ENCODE peak calls at places on chromosomes 6 and 20, in six cellular contexts. M, G, A, R, D and U are unnamed samples.
A peak's percentile ranks its signal among the peaks of the same experiment; 100 is the strongest.

GRCh38 chr20:60964911-60965310 is 287.1 kb upstream of the CDH4 start:
- ATAC-seq in R (no peak), D (no peak), M (no peak), G (no peak), A (no peak), U (no peak)

GRCh38 chr20:56439784-56440291 is 27.8 kb downstream of the CASS4 start:
- ATAC-seq in R (peak; percentile 76), G (peak; percentile 86), D (no peak), M (no peak), A (no peak), U (peak; percentile 92)

GRCh38 chr20:10443936-10444335 is 8.8 kb downstream of the SLX4IP start:
- ATAC-seq in M (no peak), A (no peak), G (no peak), R (no peak), D (no peak), U (no peak)

GRCh38 chr6:141041596-141042087 is 1091.1 kb upstream of the GJE1 start:
- ATAC-seq in R (peak; percentile 52), M (no peak), D (no peak), A (no peak), G (no peak), U (no peak)

GRCh38 chr6:47621838-47622449 is 76.4 kb upstream of the ADGRF4 start:
- ATAC-seq in A (no peak), R (no peak), G (no peak), M (no peak), D (no peak), U (no peak)

GRCh38 chr6:128569737-128570438 is 49.5 kb upstream of the PTPRK start:
- ATAC-seq in M (peak; percentile 92), A (peak; percentile 64), R (no peak), G (peak; percentile 98), D (no peak), U (no peak)

GRCh38 chr20:17859616-17860232 is 108.9 kb downstream of the SNX5 start:
- ATAC-seq in M (no peak), R (peak; percentile 75), A (peak; percentile 63), G (no peak), D (no peak), U (no peak)

GRCh38 chr20:41664584-41664983 is 46.4 kb upstream of the CHD6 start:
- ATAC-seq in A (no peak), M (peak; percentile 80), R (no peak), D (peak; percentile 98), G (no peak), U (no peak)

GRCh38 chr20:32589769-32590168 is 4.6 kb upstream of the NOL4L start:
- ATAC-seq in D (no peak), M (no peak), A (no peak), G (no peak), R (no peak), U (no peak)

GRCh38 chr6:80488190-80488589 is 381.7 kb downstream of the BCKDHB start:
- ATAC-seq in A (no peak), R (no peak), M (no peak), D (no peak), G (no peak), U (no peak)

GRCh38 chr6:169816054-169816453 is 64.6 kb downstream of the ERMARD start:
- ATAC-seq in A (no peak), R (no peak), G (no peak), D (no peak), M (no peak), U (no peak)

GRCh38 chr6:89706121-89706520 is 67.6 kb upstream of the LYRM2 start:
- ATAC-seq in G (no peak), M (no peak), D (no peak), R (no peak), A (no peak), U (no peak)

GRCh38 chr6:11030904-11031303 is 13.2 kb downstream of the ELOVL2 start:
- ATAC-seq in R (no peak), M (no peak), G (no peak), A (no peak), D (no peak), U (no peak)
- H3K4me3 ChIP-seq in R (no peak overlapping the region), M (no peak overlapping the region), G (no peak overlapping the region), A (no peak overlapping the region), D (no peak overlapping the region), U (no peak overlapping the region)

DNA sequence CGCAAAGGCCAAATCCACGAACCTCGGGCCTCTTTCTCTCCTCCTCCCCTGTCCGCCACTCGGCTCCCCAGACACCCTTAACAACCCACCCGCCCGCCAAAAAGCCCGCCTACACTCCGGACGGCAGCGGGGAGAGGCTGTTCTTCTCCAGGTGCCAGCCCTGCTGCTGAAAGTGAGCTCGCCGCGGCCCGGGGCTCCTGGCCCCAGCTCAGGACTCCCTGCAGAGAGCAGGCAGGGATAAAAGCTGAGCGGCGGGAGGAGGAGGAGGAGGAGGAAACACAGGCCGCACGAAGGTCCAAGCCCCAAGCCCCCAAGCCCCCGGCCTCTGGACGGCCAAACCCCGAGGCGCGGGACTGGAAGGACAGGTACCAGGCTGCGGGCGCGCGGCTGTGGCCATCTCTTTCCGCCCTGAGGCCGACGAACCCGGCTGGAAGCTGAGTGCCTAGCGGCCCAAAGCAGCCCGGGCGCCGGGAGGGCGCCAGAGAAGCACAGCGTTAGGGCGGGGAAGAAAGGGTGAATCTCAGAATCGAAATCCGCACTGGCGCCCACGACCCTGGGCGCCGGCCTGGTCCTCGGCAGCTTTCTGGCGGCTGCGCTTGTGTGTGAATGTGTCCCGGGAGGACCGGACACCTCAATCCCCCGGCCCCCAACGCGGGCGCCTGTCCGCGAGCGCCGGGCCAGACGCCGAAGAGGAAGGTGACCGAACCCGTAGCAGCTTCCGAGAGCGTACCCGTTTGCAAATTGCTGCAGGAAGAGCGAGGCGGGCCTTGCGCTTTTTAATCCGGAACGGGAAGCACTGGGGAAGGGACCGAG is 3.2 kb downstream of the NRN1 start:
- ATAC-seq in A (no peak), D (no peak), G (peak; percentile 45), M (no peak), R (no peak), U (no peak)
- H3K4me3 ChIP-seq in A (no peak overlapping the region), D (no peak overlapping the region), G (no peak overlapping the region), M (no peak overlapping the region), R (peak overlapping the region; percentile 54), U (peak overlapping the region; percentile 54)

GRCh38 chr6:3587660-3588059 is 130.8 kb upstream of the SLC22A23 start:
- ATAC-seq in G (no peak), A (no peak), R (no peak), M (no peak), D (no peak), U (no peak)

GRCh38 chr6:3581469-3581868 is 124.6 kb upstream of the SLC22A23 start:
- ATAC-seq in A (no peak), R (no peak), G (no peak), D (no peak), M (no peak), U (no peak)

GRCh38 chr6:3579652-3580051 is 122.8 kb upstream of the SLC22A23 start:
- ATAC-seq in D (peak; percentile 59), A (no peak), G (no peak), M (no peak), R (no peak), U (no peak)

GRCh38 chr6:3585320-3585935 is 128.6 kb upstream of the SLC22A23 start:
- ATAC-seq in A (no peak), G (peak; percentile 76), D (no peak), R (no peak), M (no peak), U (no peak)

DNA sequence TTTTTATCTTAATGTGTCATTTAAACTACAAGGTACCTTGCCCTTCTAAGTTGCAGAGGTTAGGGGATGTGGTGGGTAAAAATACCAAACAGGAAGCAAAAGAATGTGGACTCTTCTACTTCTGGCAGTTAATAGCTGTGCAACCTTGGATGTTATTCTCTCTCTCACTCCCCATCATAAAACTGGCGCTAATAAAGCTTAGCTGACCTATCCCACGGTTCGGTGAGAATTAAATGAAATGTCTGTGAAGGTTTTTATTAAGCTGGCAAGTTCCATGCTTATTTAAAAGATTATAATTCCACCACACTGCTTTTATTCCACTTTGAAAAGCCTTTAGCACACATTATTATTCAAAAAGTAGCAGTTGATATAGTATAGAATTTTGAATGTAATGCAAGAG is 127.8 kb upstream of the SLC22A23 start:
- ATAC-seq in G (no peak), M (no peak), A (no peak), R (no peak), D (no peak), U (no peak)
- H3K4me3 ChIP-seq in G (no peak overlapping the region), M (no peak overlapping the region), A (no peak overlapping the region), R (no peak overlapping the region), D (no peak overlapping the region), U (no peak overlapping the region)

DNA sequence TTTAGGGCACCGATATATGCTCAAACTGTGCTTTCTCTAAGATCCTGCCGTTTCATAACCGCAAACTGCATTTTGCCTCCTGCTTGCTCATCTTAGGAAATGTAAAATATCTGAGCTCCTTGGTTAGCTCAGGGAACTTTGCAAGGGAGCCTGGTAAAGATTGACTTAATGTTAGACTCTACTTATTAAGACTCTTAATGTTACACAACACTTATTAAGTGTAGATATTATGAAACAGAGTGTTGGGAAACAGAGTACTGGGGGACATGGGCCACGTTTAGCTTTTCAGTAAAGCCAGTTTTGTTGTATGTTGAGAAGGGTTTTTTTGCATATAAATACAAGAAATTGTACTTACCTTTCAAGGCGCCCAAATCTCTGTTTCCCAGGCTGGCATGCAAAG is 1.9 kb downstream of the LTV1 start:
- ATAC-seq in G (no peak), R (no peak), M (no peak), A (no peak), D (no peak), U (no peak)
- H3K4me3 ChIP-seq in G (no peak overlapping the region), R (no peak overlapping the region), M (no peak overlapping the region), A (no peak overlapping the region), D (no peak overlapping the region), U (no peak overlapping the region)

DNA sequence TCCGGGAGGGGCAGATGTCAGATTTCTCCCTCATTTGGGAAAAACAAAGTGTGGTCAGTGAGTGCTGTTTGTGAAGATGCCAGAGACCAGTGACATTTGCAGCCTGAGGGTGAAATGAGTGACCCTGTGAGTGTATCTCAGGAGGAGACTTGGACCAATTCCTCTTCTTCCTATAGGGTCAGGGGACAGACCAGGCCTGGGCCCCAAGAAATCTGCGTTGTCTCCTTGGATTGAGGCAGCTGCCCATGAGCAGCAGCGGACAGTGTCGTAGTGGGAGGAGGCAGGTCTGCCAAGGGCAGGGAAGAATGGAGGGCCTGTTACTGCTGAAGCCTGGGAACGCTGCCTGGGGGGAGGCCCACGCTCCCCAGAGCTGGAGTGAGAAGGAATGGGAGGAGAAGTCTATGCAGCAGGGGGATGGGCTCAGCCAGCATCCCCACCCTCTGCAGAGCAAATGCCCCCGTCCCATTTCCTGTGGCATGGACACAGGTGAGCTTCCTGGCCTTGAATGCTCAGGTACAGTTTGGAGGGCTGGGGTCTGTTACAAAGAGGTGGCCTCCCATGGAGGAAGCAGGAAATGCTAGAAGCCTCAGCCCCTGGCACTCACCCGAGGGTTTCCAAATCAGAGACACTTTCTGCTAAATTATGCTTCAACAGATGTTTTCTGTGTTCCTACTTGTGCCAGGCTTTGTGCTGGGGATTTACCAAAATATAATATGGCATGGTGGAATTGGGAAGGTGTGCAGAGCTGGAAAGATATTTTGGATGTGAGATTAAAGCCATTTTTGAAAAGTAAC is 29.8 kb downstream of the DAAM2 start:
- ATAC-seq in A (no peak), G (peak; percentile 33), D (no peak), M (no peak), R (peak; percentile 7), U (peak; percentile 17)
- H3K4me3 ChIP-seq in A (no peak overlapping the region), G (no peak overlapping the region), D (no peak overlapping the region), M (no peak overlapping the region), R (peak overlapping the region; percentile 37), U (peak overlapping the region; percentile 37)